ENCODE peak calls at places on chromosome 1, in six cellular contexts. Z is NCI-H1105; E is COR-L47; P is WTC11; W is fibroblast of the conjunctiva; S is stimulated activated CD4-positive, alpha-beta T cell treated with anti-CD3 and anti-CD28 coated beads, Interleukin-4, amount 100 ng/mL, for 1 hour. Q is an unnamed sample.

GRCh38 chr1:31572323-31573104 is 3.8 kb upstream of the TINAGL1 start:
- DNase-seq in E (no peak), Z (no peak), W (no peak), S (no peak), P (no peak), Q (no peak)

GRCh38 chr1:43779805-43780403 is 72.6 kb downstream of the ST3GAL3 start:
- DNase-seq in Z (no peak), W (no peak), P (no peak), S (no peak), E (no peak), Q (no peak)

GRCh38 chr1:177257128-177257527 is 86.4 kb downstream of the BRINP2 start:
- DNase-seq in Z (no peak), P (no peak), W (no peak), E (no peak), S (no peak), Q (no peak)

GRCh38 chr1:189607477-189608096 is 870.1 kb downstream of the BRINP3 start:
- DNase-seq in Z (no peak), S (no peak), P (no peak), E (no peak), W (no peak), Q (no peak)

GRCh38 chr1:115753830-115754229 is 14.7 kb downstream of the CASQ2 start:
- DNase-seq in E (no peak), S (no peak), Z (no peak), W (no peak), P (no peak), Q (no peak)

GRCh38 chr1:213180833-213181232 is 129.8 kb downstream of the RPS6KC1 start:
- DNase-seq in W (no peak), E (no peak), S (no peak), P (no peak), Z (no peak), Q (no peak)

GRCh38 chr1:213335084-213335483 is 284.0 kb downstream of the RPS6KC1 start:
- DNase-seq in E (no peak), P (no peak), W (no peak), S (no peak), Z (peak), Q (peak)

GRCh38 chr1:117646007-117646913 is 40.4 kb downstream of the TENT5C start:
- DNase-seq in Z (no peak), P (no peak), S (no peak), E (no peak), W (peak), Q (peak)

GRCh38 chr1:224828691-224829090 is 100.8 kb upstream of the DNAH14 start:
- DNase-seq in S (no peak), W (no peak), P (no peak), E (no peak), Z (no peak), Q (no peak)

GRCh38 chr1:229159668-229160544 is 111.0 kb upstream of the RAB4A start:
- DNase-seq in P (no peak), S (no peak), Z (peak), W (no peak), E (peak), Q (peak)

GRCh38 chr1:8134546-8135235 is 108.6 kb upstream of the ERRFI1 start:
- DNase-seq in E (no peak), W (no peak), P (no peak), S (no peak), Z (no peak), Q (no peak)

GRCh38 chr1:53639251-53639721 is 99.7 kb downstream of the GLIS1 start:
- DNase-seq in E (no peak), P (peak), W (no peak), Z (no peak), S (no peak), Q (peak)

Q was measured in NCI-H2171 treated with DMSO at 0.1 percent for 48 hours.